ENCODE peak calls at places on chromosome 21, in four cellular contexts. E is ascending aorta, T is esophagus squamous epithelium, L is OCI-LY7. J is an unnamed sample.

GRCh38 chr21:30168086-30168485 is 1.5 kb upstream of the CLDN17 start:
- DNase-seq in E (no peak), T (no peak), L (no peak), J (no peak)

GRCh38 chr21:37412603-37413360 is 46.2 kb downstream of the DYRK1A start:
- DNase-seq in E (no peak), T (no peak), L (no peak), J (no peak)

GRCh38 chr21:25506887-25507286 is 100.4 kb downstream of the MRPL39 start:
- DNase-seq in E (no peak), T (no peak), L (no peak), J (no peak)

GRCh38 chr21:37118187-37118826 is 45.3 kb downstream of the TTC3 start:
- DNase-seq in E (no peak), T (no peak), L (no peak), J (no peak)

GRCh38 chr21:27346041-27346448 is 379.2 kb upstream of the ADAMTS5 start:
- DNase-seq in E (no peak), T (no peak), L (no peak), J (no peak)

GRCh38 chr21:34967509-34968289 is 81.4 kb downstream of the RUNX1 start:
- DNase-seq in E (no peak), T (no peak), L (no peak), J (no peak)

GRCh38 chr21:46056450-46056903 is 41.4 kb upstream of the COL6A2 start:
- DNase-seq in E (peak; percentile 58), T (no peak), L (no peak), J (peak; percentile 31)

GRCh38 chr21:37886120-37886519 is 30.1 kb downstream of the KCNJ6 start:
- DNase-seq in E (no peak), T (no peak), L (no peak), J (no peak)

GRCh38 chr21:37257967-37258877 is 8.9 kb downstream of the VPS26C start:
- DNase-seq in E (no peak), T (no peak), L (no peak), J (no peak)

GRCh38 chr21:35711661-35712060 is 348.7 kb downstream of the SETD4 start:
- DNase-seq in E (no peak), T (no peak), L (peak; percentile 68), J (no peak)

GRCh38 chr21:21232320-21232719 is 234.1 kb downstream of the NCAM2 start:
- DNase-seq in E (no peak), T (no peak), L (no peak), J (no peak)

GRCh38 chr21:35616090-35616489 is 444.2 kb downstream of the SETD4 start:
- DNase-seq in E (no peak), T (no peak), L (peak; percentile 5), J (no peak)

GRCh38 chr21:45991606-45992301 is 10.2 kb downstream of the COL6A1 start:
- DNase-seq in E (no peak), T (no peak), L (no peak), J (peak; percentile 15)

GRCh38 chr21:14836950-14837349 is 227.8 kb downstream of the NRIP1 start:
- DNase-seq in E (no peak), T (no peak), L (no peak), J (no peak)

GRCh38 chr21:30349572-30349971 is 1.2 kb upstream of the KRTAP23-1 start:
- DNase-seq in E (no peak), T (no peak), L (no peak), J (no peak)

GRCh38 chr21:46459356-46460112 is 843 bp downstream of the DIP2A start:
- DNase-seq in E (no peak), T (no peak), L (peak; percentile 18), J (no peak)

GRCh38 chr21:21860888-21861287 is 862.7 kb downstream of the NCAM2 start:
- DNase-seq in E (no peak), T (no peak), L (no peak), J (no peak)

GRCh38 chr21:28207776-28208175 is 784.9 kb downstream of the LTN1 start:
- DNase-seq in E (no peak), T (no peak), L (no peak), J (no peak)

GRCh38 chr21:34204481-34205439 is 131.4 kb downstream of the MRPS6 start:
- DNase-seq in E (no peak), T (no peak), L (no peak), J (no peak)

GRCh38 chr21:26055841-26056264 is 114.7 kb downstream of the APP start:
- DNase-seq in E (no peak), T (no peak), L (no peak), J (no peak)

DNA sequence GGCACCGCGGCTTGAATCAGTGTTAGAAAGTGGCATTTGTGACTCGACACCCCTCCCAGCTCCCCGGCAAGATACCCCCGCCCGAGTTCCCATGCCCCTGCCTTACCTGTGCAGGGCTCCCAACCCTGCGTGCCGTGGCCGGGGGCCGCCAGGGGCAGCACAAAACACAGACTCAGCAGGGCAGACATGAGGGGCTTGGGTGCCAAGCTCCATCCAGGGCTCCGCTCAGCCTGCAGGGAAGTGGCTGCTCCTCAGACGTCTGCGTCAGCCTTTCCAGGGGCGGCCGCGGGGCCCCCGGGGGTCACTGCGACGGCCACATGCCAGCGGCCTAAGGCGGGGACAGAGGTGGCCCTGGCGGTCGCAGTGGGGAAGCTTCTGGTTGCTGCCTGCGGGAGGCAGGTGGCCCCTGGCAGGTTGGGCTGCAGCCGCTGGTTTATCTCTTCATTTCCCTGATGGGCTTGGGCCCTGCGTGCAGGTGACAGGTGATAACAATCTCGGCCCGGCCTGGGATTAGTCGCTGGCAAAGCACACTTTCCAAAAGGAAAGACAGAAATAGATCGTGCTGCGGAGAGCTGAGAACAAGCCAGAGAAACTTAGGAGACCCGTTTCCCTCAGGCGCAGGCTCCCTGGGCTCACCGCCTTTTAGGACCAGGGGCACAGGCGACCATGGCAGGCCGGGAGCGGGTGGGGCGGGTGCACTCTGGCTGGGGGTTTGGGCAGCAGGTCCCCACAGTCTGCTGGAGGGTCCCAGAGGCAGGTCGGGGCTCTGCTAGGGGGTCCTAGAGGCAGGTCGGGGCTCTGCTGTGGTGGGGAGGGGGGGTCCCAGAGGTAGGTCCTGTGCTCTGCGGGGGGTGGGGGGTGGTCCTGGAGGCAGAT is at the start of gene TSPEAR:
- DNase-seq in E (no peak), T (no peak), L (no peak), J (peak; percentile 15)
- TF ChIP-seq CTCF in E (no peak), T (no peak), L (no peak), J (no peak)

DNA sequence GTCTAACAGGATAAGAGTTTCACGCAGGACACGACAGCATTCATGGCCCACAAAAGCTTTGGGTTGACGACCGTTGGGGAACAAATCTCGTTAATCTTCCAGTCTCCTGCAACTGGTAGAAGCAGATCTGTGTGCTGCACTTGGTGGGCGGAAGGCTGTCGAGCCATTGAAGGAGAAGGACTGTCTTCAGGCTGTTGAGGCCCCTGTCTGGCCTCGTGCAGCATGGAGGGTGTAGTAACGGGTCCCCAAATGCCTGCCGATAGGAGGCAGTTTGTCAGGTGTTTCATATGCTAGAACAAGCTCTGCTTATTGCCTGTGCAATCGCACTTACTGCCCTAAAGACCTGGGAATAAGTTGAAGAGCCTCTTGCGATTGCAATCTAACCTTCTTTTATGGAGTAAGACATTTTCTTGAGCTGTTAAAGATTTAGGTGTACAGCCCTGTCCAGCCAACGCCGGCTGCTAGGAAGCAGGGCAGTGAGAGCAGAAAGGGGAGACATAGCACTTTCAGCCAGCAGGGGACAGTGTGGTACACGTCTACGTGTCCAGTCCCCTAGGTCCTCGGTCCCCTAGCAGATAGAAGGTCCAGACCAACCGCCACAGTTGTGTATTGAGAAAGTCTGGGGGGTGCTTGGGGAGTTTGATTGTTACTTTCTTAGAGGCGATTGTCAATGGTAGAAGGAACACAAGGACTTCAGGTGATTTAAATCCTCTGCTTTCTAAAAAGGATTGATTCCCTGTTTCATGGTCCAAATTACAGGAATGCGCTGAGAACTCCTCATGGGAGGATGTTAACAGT is 102.3 kb upstream of the TMPRSS2 start:
- DNase-seq in E (no peak), T (no peak), L (peak; percentile 45), J (no peak)
- TF ChIP-seq CTCF in E (peak; percentile 83), T (peak; percentile 76), L (peak; percentile 75), J (peak; percentile 14)

DNA sequence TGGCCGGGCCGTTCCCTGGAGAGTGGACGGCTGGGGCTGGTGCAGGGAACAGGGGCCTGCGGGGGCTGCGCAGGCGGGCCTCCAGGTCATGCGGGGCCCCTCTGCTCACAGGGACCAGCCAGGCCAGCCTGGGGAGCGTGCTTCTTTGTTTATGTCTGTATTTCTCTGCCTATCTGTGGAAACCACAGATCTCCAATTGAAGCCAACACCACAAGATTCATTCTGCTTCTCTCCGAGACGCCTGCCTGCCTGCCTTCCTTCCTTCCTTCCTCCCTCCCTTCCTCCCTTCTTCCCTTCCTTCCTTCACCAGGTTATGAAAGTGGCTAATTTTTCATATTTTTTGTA is 39.9 kb upstream of the HMGN1 start:
- DNase-seq in E (no peak), T (no peak), L (no peak), J (no peak)
- TF ChIP-seq CTCF in E (no peak), T (no peak), L (peak; percentile 46), J (no peak)

GRCh38 chr21:43361493-43362296 is 65.2 kb downstream of the SIK1 start:
- DNase-seq in E (no peak), T (no peak), L (peak; percentile 89), J (no peak)

GRCh38 chr21:43361127-43361492 is 65.8 kb downstream of the SIK1 start:
- DNase-seq in E (no peak), T (no peak), L (peak; percentile 69), J (no peak)

GRCh38 chr21:43363506-43364260 is 63.2 kb downstream of the SIK1 start:
- DNase-seq in E (no peak), T (no peak), L (no peak), J (no peak)

GRCh38 chr21:43362928-43363314 is 64.0 kb downstream of the SIK1 start:
- DNase-seq in E (no peak), T (no peak), L (peak; percentile 25), J (no peak)

GRCh38 chr21:43362306-43362927 is 64.5 kb downstream of the SIK1 start:
- DNase-seq in E (peak; percentile 39), T (peak; percentile 34), L (peak; percentile 92), J (no peak)
- TF ChIP-seq CTCF in E (no peak), T (no peak), L (peak; percentile 27), J (no peak)

GRCh38 chr21:16608209-16608830 is 878.5 kb downstream of the USP25 start:
- DNase-seq in E (no peak), T (no peak), L (no peak), J (no peak)
- TF ChIP-seq CTCF in E (no peak), T (no peak), L (no peak), J (no peak)